ENCODE peak calls at places on chromosomes 2 and 18, in ten cellular contexts. E is body of pancreas, G is endodermal cell, U is mesenchymal stem cell, A is pancreas, S is adrenal gland, D is astrocyte, H is mammary epithelial cell, X is heart right ventricle, R is H7. F is an unnamed sample.

GRCh38 chr18:10264260-10264659 is 190.2 kb upstream of the APCDD1 start:
- DNase-seq in E (no peak), G (no peak), U (no peak), A (no peak), S (no peak), D (no peak), H (no peak), X (no peak), R (no peak), F (no peak)

GRCh38 chr2:235146206-235146605 is 194.4 kb downstream of the SH3BP4 start:
- DNase-seq in E (no peak), G (no peak), U (no peak), A (no peak), S (no peak), D (no peak), H (no peak), X (no peak), R (no peak), F (no peak)

GRCh38 chr2:159562248-159562647 is 54.1 kb downstream of the BAZ2B start:
- DNase-seq in E (no peak), G (no peak), U (peak), A (no peak), S (no peak), D (peak), H (peak), X (no peak), R (no peak), F (no peak)

GRCh38 chr2:231361701-231362588 is 33.6 kb upstream of the B3GNT7 start:
- DNase-seq in E (no peak), G (peak), U (no peak), A (no peak), S (no peak), D (no peak), H (no peak), X (no peak), R (peak), F (no peak)

GRCh38 chr2:207777124-207777523 is 7.4 kb upstream of the FZD5 start:
- DNase-seq in E (peak), G (peak), U (no peak), A (no peak), S (no peak), D (no peak), H (no peak), X (no peak), R (no peak), F (no peak)

GRCh38 chr2:201220102-201220570 is 37.2 kb downstream of the CASP10 start:
- DNase-seq in E (peak), G (peak), U (no peak), A (peak), S (peak), D (no peak), H (no peak), X (peak), R (peak), F (no peak)

GRCh38 chr2:124347209-124347608 is 322.1 kb downstream of the CNTNAP5 start:
- DNase-seq in E (no peak), G (peak), U (no peak), A (no peak), S (no peak), D (no peak), H (no peak), X (no peak), R (no peak), F (no peak)

GRCh38 chr2:69013123-69013836 is at the start of gene ANTXR1:
- DNase-seq in E (peak), G (peak), U (peak), A (no peak), S (peak), D (peak), H (peak), X (peak), R (peak), F (peak)

GRCh38 chr18:23849141-23849540 is 159.9 kb downstream of the LAMA3 start:
- DNase-seq in E (no peak), G (no peak), U (no peak), A (no peak), S (no peak), D (no peak), H (peak), X (no peak), R (no peak), F (no peak)

GRCh38 chr18:58562146-58562998 is 66.5 kb downstream of the ALPK2 start:
- DNase-seq in E (no peak), G (no peak), U (no peak), A (no peak), S (no peak), D (no peak), H (no peak), X (no peak), R (no peak), F (no peak)

GRCh38 chr18:60984496-60984895 is 348.7 kb upstream of the CDH20 start:
- DNase-seq in E (no peak), G (no peak), U (peak), A (no peak), S (no peak), D (peak), H (peak), X (no peak), R (no peak), F (peak)

GRCh38 chr2:218217366-218218309 is 649 bp downstream of the ARPC2 start:
- DNase-seq in E (peak), G (peak), U (peak), A (peak), S (peak), D (no peak), H (peak), X (peak), R (peak), F (no peak)

GRCh38 chr2:34244195-34244594 is 645.1 kb upstream of the FAM98A start:
- DNase-seq in E (no peak), G (no peak), U (no peak), A (no peak), S (no peak), D (no peak), H (no peak), X (no peak), R (no peak), F (no peak)

DNA sequence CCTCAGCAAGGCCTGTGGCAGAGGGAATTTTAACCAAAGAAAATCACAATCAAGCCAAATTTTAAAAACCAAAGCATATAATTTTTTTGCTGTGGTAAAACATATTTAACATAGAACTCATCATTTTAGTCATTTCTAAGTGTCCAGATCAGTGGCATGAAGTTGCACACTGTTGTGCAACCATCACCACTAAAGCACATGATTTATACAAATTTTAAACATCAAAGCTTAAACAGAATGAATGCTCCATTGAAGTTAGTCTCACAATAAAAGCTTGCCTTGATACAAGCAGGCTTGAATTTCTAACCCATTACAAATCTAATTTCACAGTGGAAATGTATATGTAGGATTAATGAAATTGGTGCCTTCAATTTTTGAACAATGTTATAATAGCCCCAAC is 31.2 kb downstream of the FTCDNL1 start:
- DNase-seq in E (no peak), G (no peak), U (no peak), A (no peak), S (no peak), D (no peak), H (no peak), X (no peak), R (no peak), F (no peak)
- H3K4me3 ChIP-seq in E (no peak), G (no peak), U (no peak), A (no peak), S (no peak), D (no peak), H (no peak), X (no peak), R (no peak), F (no peak)

GRCh38 chr2:211413746-211414145 is 857.3 kb downstream of the CPS1 start:
- DNase-seq in E (no peak), G (no peak), U (no peak), A (no peak), S (no peak), D (no peak), H (no peak), X (no peak), R (no peak), F (no peak)
- H3K4me3 ChIP-seq in E (no peak), G (no peak), U (no peak), A (no peak), S (no peak), D (no peak), H (no peak), X (no peak), R (no peak), F (no peak)

GRCh38 chr2:105800036-105800755 is 55.5 kb downstream of the NCK2 start:
- DNase-seq in E (no peak), G (no peak), U (peak), A (no peak), S (no peak), D (no peak), H (no peak), X (no peak), R (no peak), F (no peak)

GRCh38 chr2:105796791-105797190 is 52.1 kb downstream of the NCK2 start:
- DNase-seq in E (no peak), G (no peak), U (peak), A (no peak), S (no peak), D (no peak), H (peak), X (no peak), R (no peak), F (no peak)

GRCh38 chr2:105796131-105796638 is 51.5 kb downstream of the NCK2 start:
- DNase-seq in E (no peak), G (no peak), U (peak), A (no peak), S (no peak), D (no peak), H (no peak), X (no peak), R (no peak), F (no peak)

GRCh38 chr2:105797298-105797819 is 52.6 kb downstream of the NCK2 start:
- DNase-seq in E (no peak), G (peak), U (peak), A (no peak), S (no peak), D (no peak), H (peak), X (no peak), R (no peak), F (no peak)

GRCh38 chr2:105798595-105798994 is 53.9 kb downstream of the NCK2 start:
- DNase-seq in E (no peak), G (no peak), U (peak), A (no peak), S (no peak), D (no peak), H (no peak), X (no peak), R (no peak), F (no peak)
- H3K4me3 ChIP-seq in E (no peak), G (no peak), U (no peak), A (no peak), S (no peak), D (no peak), H (no peak), X (no peak), R (no peak), F (no peak)

DNA sequence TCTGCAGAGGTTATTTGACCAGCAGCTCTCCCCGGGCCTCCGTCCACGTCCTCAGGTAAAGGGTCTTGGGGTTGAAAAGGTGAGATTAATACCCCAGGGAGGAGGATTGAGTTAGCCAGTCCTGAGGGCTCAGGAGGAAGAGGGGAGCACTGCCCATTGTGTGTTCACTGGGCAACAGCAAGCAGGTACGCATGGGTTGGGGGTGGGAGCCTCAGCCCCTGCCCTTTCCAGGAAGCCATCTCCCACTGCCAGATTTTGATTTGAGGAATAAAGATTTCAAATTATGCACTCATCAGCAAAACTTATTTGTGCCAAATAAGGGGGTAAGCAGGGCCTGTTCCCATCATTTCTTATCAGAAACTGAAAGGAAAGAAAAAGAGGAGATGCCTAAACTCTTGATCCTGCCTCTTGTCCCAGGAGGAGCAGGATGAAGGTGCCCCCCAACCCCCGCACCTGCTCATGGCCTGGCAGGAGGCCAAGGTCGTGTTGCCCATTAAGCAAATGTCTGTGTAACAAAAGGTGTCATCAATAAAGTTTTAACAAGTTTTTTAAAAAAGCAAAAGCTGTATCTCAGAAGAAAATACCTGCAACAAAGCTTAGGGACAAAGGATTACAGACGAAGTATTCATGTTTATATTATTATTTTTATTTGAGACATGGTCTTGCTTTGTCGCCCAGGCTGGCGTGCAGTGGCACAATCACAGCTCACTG is 79.9 kb downstream of the INPP5D start:
- DNase-seq in E (no peak), G (peak), U (no peak), A (no peak), S (no peak), D (no peak), H (peak), X (no peak), R (no peak), F (no peak)
- H3K4me3 ChIP-seq in E (no peak), G (no peak), U (no peak), A (no peak), S (no peak), D (no peak), H (peak), X (no peak), R (no peak), F (no peak)

GRCh38 chr2:238784671-238785527 is 63.0 kb upstream of the TWIST2 start:
- DNase-seq in E (peak), G (peak), U (peak), A (peak), S (peak), D (peak), H (peak), X (peak), R (peak), F (peak)

GRCh38 chr2:238787507-238787906 is 60.4 kb upstream of the TWIST2 start:
- DNase-seq in E (no peak), G (no peak), U (no peak), A (no peak), S (no peak), D (no peak), H (no peak), X (no peak), R (no peak), F (no peak)

GRCh38 chr2:238785528-238785860 is 62.4 kb upstream of the TWIST2 start:
- DNase-seq in E (no peak), G (no peak), U (no peak), A (no peak), S (no peak), D (no peak), H (no peak), X (no peak), R (no peak), F (no peak)

GRCh38 chr2:238786792-238787490 is 60.9 kb upstream of the TWIST2 start:
- DNase-seq in E (no peak), G (no peak), U (no peak), A (no peak), S (no peak), D (no peak), H (no peak), X (no peak), R (no peak), F (no peak)

GRCh38 chr2:238786379-238786778 is 61.5 kb upstream of the TWIST2 start:
- DNase-seq in E (no peak), G (no peak), U (no peak), A (no peak), S (no peak), D (no peak), H (no peak), X (no peak), R (no peak), F (no peak)
- H3K4me3 ChIP-seq in E (no peak), G (no peak), U (peak), A (no peak), S (no peak), D (no peak), H (no peak), X (no peak), R (no peak), F (no peak)

GRCh38 chr2:219420687-219421086 is 2.5 kb downstream of the DES start:
- DNase-seq in E (no peak), G (no peak), U (no peak), A (no peak), S (no peak), D (no peak), H (no peak), X (no peak), R (no peak), F (no peak)
- H3K4me3 ChIP-seq in E (no peak), G (no peak), U (no peak), A (no peak), S (no peak), D (no peak), H (no peak), X (peak), R (no peak), F (no peak)

GRCh38 chr2:27284989-27285388 is 2.8 kb downstream of the TRIM54 start:
- DNase-seq in E (no peak), G (no peak), U (no peak), A (no peak), S (no peak), D (no peak), H (no peak), X (no peak), R (no peak), F (no peak)
- H3K4me3 ChIP-seq in E (no peak), G (no peak), U (no peak), A (no peak), S (no peak), D (no peak), H (no peak), X (peak), R (no peak), F (no peak)

GRCh38 chr2:106272202-106272807 is 78.2 kb upstream of the UXS1 start:
- DNase-seq in E (no peak), G (peak), U (no peak), A (no peak), S (no peak), D (no peak), H (peak), X (no peak), R (no peak), F (no peak)

GRCh38 chr2:106267997-106268396 is 73.9 kb upstream of the UXS1 start:
- DNase-seq in E (no peak), G (no peak), U (no peak), A (no peak), S (no peak), D (no peak), H (no peak), X (no peak), R (no peak), F (no peak)

GRCh38 chr2:106264203-106264602 is 70.1 kb upstream of the UXS1 start:
- DNase-seq in E (no peak), G (no peak), U (no peak), A (no peak), S (no peak), D (no peak), H (no peak), X (no peak), R (no peak), F (no peak)

GRCh38 chr2:106270471-106270891 is 76.4 kb upstream of the UXS1 start:
- DNase-seq in E (no peak), G (no peak), U (no peak), A (no peak), S (no peak), D (no peak), H (no peak), X (no peak), R (no peak), F (no peak)

GRCh38 chr2:106269591-106270291 is 75.6 kb upstream of the UXS1 start:
- DNase-seq in E (peak), G (no peak), U (no peak), A (peak), S (peak), D (no peak), H (no peak), X (peak), R (peak), F (no peak)
- H3K4me3 ChIP-seq in E (peak), G (no peak), U (peak), A (peak), S (peak), D (peak), H (peak), X (peak), R (peak), F (no peak)